ENCODE peak calls at places on chromosomes 16 and 17, in four cellular contexts. One of them, this sample, is unnamed.

GRCh38 chr16:10992112-10992511 is 47.7 kb downstream of the CLEC16A start:
- DNase-seq in A549: no peak
- DNase-seq in adipocyte: peak; percentile 62
- DNase-seq in cardiac fibroblast: peak; percentile 75
- DNase-seq in this sample: peak; percentile 57

GRCh38 chr17:70060415-70060814 is 14.6 kb upstream of the KCNJ16 start:
- DNase-seq in A549: no peak
- DNase-seq in adipocyte: peak; percentile 47
- DNase-seq in cardiac fibroblast: no peak
- DNase-seq in this sample: peak; percentile 75

GRCh38 chr17:80813318-80813717 is 178.3 kb upstream of the CHMP6 start:
- DNase-seq in A549: no peak
- DNase-seq in adipocyte: no peak
- DNase-seq in cardiac fibroblast: no peak
- DNase-seq in this sample: no peak

GRCh38 chr16:13014516-13014915 is 113.1 kb downstream of the SHISA9 start:
- DNase-seq in A549: no peak
- DNase-seq in adipocyte: no peak
- DNase-seq in cardiac fibroblast: no peak
- DNase-seq in this sample: no peak

GRCh38 chr16:60304078-60304477 is 1570.0 kb upstream of the GOT2 start:
- DNase-seq in A549: no peak
- DNase-seq in adipocyte: no peak
- DNase-seq in cardiac fibroblast: no peak
- DNase-seq in this sample: no peak

GRCh38 chr16:51155199-51155607 is 4.1 kb upstream of the SALL1 start:
- DNase-seq in A549: no peak
- DNase-seq in adipocyte: no peak
- DNase-seq in cardiac fibroblast: no peak
- DNase-seq in this sample: no peak

GRCh38 chr17:37446027-37446426 is 39.3 kb downstream of the TADA2A start:
- DNase-seq in A549: peak; percentile 46
- DNase-seq in adipocyte: no peak
- DNase-seq in cardiac fibroblast: no peak
- DNase-seq in this sample: no peak

GRCh38 chr17:1197781-1198490 is 18.2 kb upstream of the ABR start:
- DNase-seq in A549: no peak
- DNase-seq in adipocyte: peak; percentile 31
- DNase-seq in cardiac fibroblast: no peak
- DNase-seq in this sample: no peak

GRCh38 chr16:82756283-82756599 is 129.5 kb downstream of the CDH13 start:
- DNase-seq in A549: no peak
- DNase-seq in adipocyte: no peak
- DNase-seq in cardiac fibroblast: peak; percentile 42
- DNase-seq in this sample: peak; percentile 67

GRCh38 chr17:40651939-40652338 is 4.3 kb upstream of the SMARCE1 start:
- DNase-seq in A549: no peak
- DNase-seq in adipocyte: no peak
- DNase-seq in cardiac fibroblast: no peak
- DNase-seq in this sample: no peak

GRCh38 chr17:59435238-59435637 is 103.8 kb downstream of the YPEL2 start:
- DNase-seq in A549: no peak
- DNase-seq in adipocyte: peak; percentile 95
- DNase-seq in cardiac fibroblast: peak; percentile 97
- DNase-seq in this sample: peak; percentile 89

GRCh38 chr16:3058173-3059030 is 7.0 kb upstream of the IL32 start:
- DNase-seq in A549: peak; percentile 64
- DNase-seq in adipocyte: peak; percentile 52
- DNase-seq in cardiac fibroblast: peak; percentile 43
- DNase-seq in this sample: no peak

GRCh38 chr17:65564793-65565192 is 3.3 kb upstream of the AXIN2 start:
- DNase-seq in A549: no peak
- DNase-seq in adipocyte: peak; percentile 38
- DNase-seq in cardiac fibroblast: no peak
- DNase-seq in this sample: peak; percentile 56

GRCh38 chr16:27406729-27407128 is 4.8 kb downstream of the IL21R start:
- DNase-seq in A549: no peak
- DNase-seq in adipocyte: no peak
- DNase-seq in cardiac fibroblast: no peak
- DNase-seq in this sample: no peak

GRCh38 chr17:17837380-17837821 is 615 bp upstream of the SREBF1 start:
- DNase-seq in A549: peak; percentile 93
- DNase-seq in adipocyte: peak; percentile 69
- DNase-seq in cardiac fibroblast: peak; percentile 91
- DNase-seq in this sample: peak; percentile 90

GRCh38 chr16:77636615-77637014 is 85.7 kb upstream of the NUDT7 start:
- DNase-seq in A549: no peak
- DNase-seq in adipocyte: no peak
- DNase-seq in cardiac fibroblast: no peak
- DNase-seq in this sample: no peak

GRCh38 chr17:75774471-75774987 is 9.5 kb upstream of the GALK1 start:
- DNase-seq in A549: no peak
- DNase-seq in adipocyte: no peak
- DNase-seq in cardiac fibroblast: peak; percentile 19
- DNase-seq in this sample: no peak

GRCh38 chr16:72875291-72876036 is 172.5 kb downstream of the ZFHX3 start:
- DNase-seq in A549: peak; percentile 18
- DNase-seq in adipocyte: peak; percentile 22
- DNase-seq in cardiac fibroblast: peak; percentile 24
- DNase-seq in this sample: no peak

GRCh38 chr17:31008374-31009035 is 37.7 kb downstream of the RNF135 start:
- DNase-seq in A549: no peak
- DNase-seq in adipocyte: no peak
- DNase-seq in cardiac fibroblast: peak; percentile 67
- DNase-seq in this sample: peak; percentile 66

GRCh38 chr16:78745491-78746019 is 646.1 kb downstream of the WWOX start:
- DNase-seq in A549: no peak
- DNase-seq in adipocyte: no peak
- DNase-seq in cardiac fibroblast: no peak
- DNase-seq in this sample: no peak

GRCh38 chr17:4720787-4721186 is 10.4 kb downstream of the ARRB2 start:
- DNase-seq in A549: peak; percentile 81
- DNase-seq in adipocyte: no peak
- DNase-seq in cardiac fibroblast: no peak
- DNase-seq in this sample: no peak

GRCh38 chr17:33091271-33091670 is 99.6 kb downstream of the SPACA3 start:
- DNase-seq in A549: no peak
- DNase-seq in adipocyte: no peak
- DNase-seq in cardiac fibroblast: no peak
- DNase-seq in this sample: no peak

GRCh38 chr16:19431636-19432340 is 14.1 kb downstream of the TMC5 start:
- DNase-seq in A549: no peak
- DNase-seq in adipocyte: no peak
- DNase-seq in cardiac fibroblast: no peak
- DNase-seq in this sample: no peak

GRCh38 chr17:38994026-38994425 is 26.8 kb upstream of the FBXO47 start:
- DNase-seq in A549: no peak
- DNase-seq in adipocyte: no peak
- DNase-seq in cardiac fibroblast: no peak
- DNase-seq in this sample: no peak

GRCh38 chr16:70801611-70802010 is 653 bp upstream of the VAC14 start:
- DNase-seq in A549: no peak
- DNase-seq in adipocyte: no peak
- DNase-seq in cardiac fibroblast: no peak
- DNase-seq in this sample: no peak

GRCh38 chr17:66493283-66494019 is 191.0 kb downstream of the PRKCA start:
- DNase-seq in A549: peak; percentile 53
- DNase-seq in adipocyte: peak; percentile 12
- DNase-seq in cardiac fibroblast: peak; percentile 90
- DNase-seq in this sample: peak; percentile 80

GRCh38 chr16:68823401-68823800 is 19.9 kb upstream of the TANGO6 start:
- DNase-seq in A549: no peak
- DNase-seq in adipocyte: peak; percentile 91
- DNase-seq in cardiac fibroblast: peak; percentile 94
- DNase-seq in this sample: peak; percentile 93

GRCh38 chr16:3192476-3193019 is 4.5 kb downstream of the OR1F1 start:
- DNase-seq in A549: no peak
- DNase-seq in adipocyte: no peak
- DNase-seq in cardiac fibroblast: no peak
- DNase-seq in this sample: no peak

GRCh38 chr16:24834459-24835335 is 11.1 kb upstream of the SLC5A11 start:
- DNase-seq in A549: peak; percentile 76
- DNase-seq in adipocyte: peak; percentile 65
- DNase-seq in cardiac fibroblast: peak; percentile 58
- DNase-seq in this sample: peak; percentile 61

GRCh38 chr16:68910051-68910450 is 66.7 kb downstream of the TANGO6 start:
- DNase-seq in A549: no peak
- DNase-seq in adipocyte: no peak
- DNase-seq in cardiac fibroblast: no peak
- DNase-seq in this sample: no peak

GRCh38 chr16:35391328-35391727 is 1931.9 kb downstream of the TP53TG3F start:
- DNase-seq in A549: peak; percentile 40
- DNase-seq in adipocyte: peak; percentile 28
- DNase-seq in cardiac fibroblast: peak; percentile 45
- DNase-seq in this sample: peak; percentile 19

GRCh38 chr16:28151180-28151579 is 60.6 kb downstream of the XPO6 start:
- DNase-seq in A549: no peak
- DNase-seq in adipocyte: no peak
- DNase-seq in cardiac fibroblast: no peak
- DNase-seq in this sample: no peak

GRCh38 chr17:22266231-22266630 is 573.9 kb downstream of the KCNJ18 start:
- DNase-seq in A549: no peak
- DNase-seq in adipocyte: no peak
- DNase-seq in cardiac fibroblast: no peak
- DNase-seq in this sample: no peak

GRCh38 chr16:73053038-73053378 is 5.1 kb upstream of the ZFHX3 start:
- DNase-seq in A549: no peak
- DNase-seq in adipocyte: no peak
- DNase-seq in cardiac fibroblast: no peak
- DNase-seq in this sample: no peak

GRCh38 chr16:70764632-70765031 is 36.3 kb downstream of the VAC14 start:
- DNase-seq in A549: no peak
- DNase-seq in adipocyte: no peak
- DNase-seq in cardiac fibroblast: no peak
- DNase-seq in this sample: no peak

GRCh38 chr17:4586043-4586442 is 1.7 kb downstream of the SMTNL2 start:
- DNase-seq in A549: no peak
- DNase-seq in adipocyte: no peak
- DNase-seq in cardiac fibroblast: no peak
- DNase-seq in this sample: no peak

GRCh38 chr16:89685916-89686315 is 573 bp upstream of the CDK10 start:
- DNase-seq in A549: no peak
- DNase-seq in adipocyte: no peak
- DNase-seq in cardiac fibroblast: no peak
- DNase-seq in this sample: no peak
- H3K4me3 ChIP-seq in A549: peak overlapping the region; percentile 70
- H3K4me3 ChIP-seq in adipocyte: no peak overlapping the region
- H3K4me3 ChIP-seq in cardiac fibroblast: no peak overlapping the region
- H3K4me3 ChIP-seq in this sample: no peak overlapping the region

DNA sequence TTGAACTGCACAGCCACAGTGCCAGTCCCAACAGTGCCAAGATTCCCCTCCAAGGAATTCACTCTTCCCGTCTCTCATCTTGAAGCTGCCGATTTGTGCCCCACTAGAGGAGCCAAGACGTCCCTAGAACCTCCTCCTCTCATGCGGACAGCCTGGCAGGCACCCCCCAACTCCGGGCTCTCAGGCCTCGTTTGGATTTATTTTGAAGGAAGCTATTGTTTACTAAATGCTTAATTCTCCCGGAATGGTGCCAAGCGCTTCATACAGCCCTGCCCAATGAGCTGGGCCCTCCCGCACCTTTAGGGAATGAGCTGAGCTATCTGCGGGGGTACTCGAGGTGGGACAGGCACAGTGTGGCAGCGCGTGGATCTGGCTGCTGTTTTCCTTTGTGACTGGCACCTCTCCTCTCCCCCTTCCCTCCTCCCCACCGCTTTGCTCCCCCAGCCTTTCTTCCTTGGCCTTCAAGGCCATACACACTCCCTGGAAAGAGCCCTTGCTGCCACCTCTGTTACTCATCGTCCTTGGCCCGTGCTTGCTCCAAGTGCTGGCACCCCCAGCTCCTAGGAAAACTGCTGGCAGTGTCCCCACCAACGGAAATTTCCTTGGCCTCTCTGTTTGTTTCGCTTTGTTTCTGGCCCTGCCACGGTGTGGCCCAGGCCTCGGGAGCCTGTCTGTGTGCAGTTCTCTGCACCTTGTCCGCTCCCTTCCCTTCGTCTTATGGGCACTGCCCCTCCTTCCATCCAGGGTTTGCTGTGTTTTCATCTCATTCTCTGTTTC is 49.9 kb upstream of the CDR2 start:
- DNase-seq in A549: no peak
- DNase-seq in adipocyte: peak; percentile 57
- DNase-seq in cardiac fibroblast: peak; percentile 12
- DNase-seq in this sample: peak; percentile 74
- H3K4me3 ChIP-seq in A549: no peak overlapping the region
- H3K4me3 ChIP-seq in adipocyte: peak overlapping the region; percentile 73
- H3K4me3 ChIP-seq in cardiac fibroblast: no peak overlapping the region
- H3K4me3 ChIP-seq in this sample: peak overlapping the region; percentile 44

DNA sequence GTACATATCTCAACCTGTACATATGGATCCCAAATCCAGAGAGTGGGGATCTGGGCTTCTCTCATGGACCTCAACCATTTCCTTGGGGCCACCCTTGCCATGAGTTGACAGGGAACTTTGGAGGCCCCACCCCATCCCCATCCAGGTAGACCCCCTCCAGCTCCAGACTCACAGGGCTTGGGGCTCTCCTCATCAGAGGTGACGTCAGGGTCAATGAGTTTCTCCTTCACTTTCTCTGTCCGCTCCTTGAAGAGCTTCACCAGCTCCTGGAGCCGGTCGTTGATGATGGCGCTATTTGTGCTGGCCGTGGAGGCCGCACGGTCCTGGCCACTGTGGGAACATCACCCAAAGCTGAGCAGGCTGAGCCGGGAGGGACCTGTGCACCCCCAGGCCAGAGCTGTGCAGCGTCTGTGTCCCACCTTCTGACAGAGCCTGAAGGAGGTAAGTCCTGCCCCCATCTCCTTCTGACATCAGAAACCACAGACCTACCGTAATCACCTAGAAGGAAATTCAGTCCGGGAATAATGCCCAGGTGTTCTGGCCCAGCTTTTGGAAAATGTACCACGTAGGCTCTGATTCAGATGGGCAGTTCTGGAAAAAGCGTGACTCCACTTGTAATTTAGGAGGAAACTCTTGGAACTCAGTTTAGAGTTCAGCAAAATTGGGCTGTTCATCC is 50.6 kb downstream of the CNGB1 start:
- DNase-seq in A549: no peak
- DNase-seq in adipocyte: no peak
- DNase-seq in cardiac fibroblast: no peak
- DNase-seq in this sample: no peak
- H3K4me3 ChIP-seq in A549: no peak overlapping the region
- H3K4me3 ChIP-seq in adipocyte: no peak overlapping the region
- H3K4me3 ChIP-seq in cardiac fibroblast: no peak overlapping the region
- H3K4me3 ChIP-seq in this sample: no peak overlapping the region

GRCh38 chr16:54056921-54057320 is 229.7 kb downstream of the IRX3 start:
- DNase-seq in A549: no peak
- DNase-seq in adipocyte: no peak
- DNase-seq in cardiac fibroblast: no peak
- DNase-seq in this sample: no peak
- H3K4me3 ChIP-seq in A549: no peak overlapping the region
- H3K4me3 ChIP-seq in adipocyte: no peak overlapping the region
- H3K4me3 ChIP-seq in cardiac fibroblast: no peak overlapping the region
- H3K4me3 ChIP-seq in this sample: no peak overlapping the region

GRCh38 chr16:87319011-87319410 is 1.8 kb upstream of the C16orf95 start:
- DNase-seq in A549: no peak
- DNase-seq in adipocyte: no peak
- DNase-seq in cardiac fibroblast: no peak
- DNase-seq in this sample: no peak
- H3K4me3 ChIP-seq in A549: no peak overlapping the region
- H3K4me3 ChIP-seq in adipocyte: no peak overlapping the region
- H3K4me3 ChIP-seq in cardiac fibroblast: no peak overlapping the region
- H3K4me3 ChIP-seq in this sample: peak overlapping the region; percentile 13

GRCh38 chr17:48445248-48445620 is 15.2 kb upstream of the SKAP1 start:
- DNase-seq in A549: no peak
- DNase-seq in adipocyte: no peak
- DNase-seq in cardiac fibroblast: no peak
- DNase-seq in this sample: no peak
- H3K4me3 ChIP-seq in A549: no peak overlapping the region
- H3K4me3 ChIP-seq in adipocyte: no peak overlapping the region
- H3K4me3 ChIP-seq in cardiac fibroblast: no peak overlapping the region
- H3K4me3 ChIP-seq in this sample: no peak overlapping the region